ENCODE peak calls at places on chromosomes 13 and 19, in nine cellular contexts. One of them, this sample, is unnamed.

GRCh38 chr13:29583073-29583785 is 12.3 kb downstream of the SLC7A1 start:
- DNase-seq in K562: no peak
- DNase-seq in IMR-90: peak; percentile 76
- DNase-seq in breast epithelium: no peak
- DNase-seq in colonic mucosa: peak; percentile 67
- DNase-seq in pancreas: no peak
- DNase-seq in heart right ventricle: no peak
- DNase-seq in ovary: no peak
- DNase-seq in PC-3: peak; percentile 62
- DNase-seq in this sample: no peak

GRCh38 chr13:53100394-53101063 is 71.9 kb downstream of the OLFM4 start:
- DNase-seq in heart right ventricle: no peak
- DNase-seq in colonic mucosa: peak; percentile 27
- DNase-seq in pancreas: no peak
- DNase-seq in K562: no peak
- DNase-seq in breast epithelium: no peak
- DNase-seq in IMR-90: no peak
- DNase-seq in ovary: no peak
- DNase-seq in PC-3: no peak
- DNase-seq in this sample: no peak

GRCh38 chr19:38213911-38214625 is 10.0 kb downstream of the DPF1 start:
- DNase-seq in K562: no peak
- DNase-seq in IMR-90: peak; percentile 61
- DNase-seq in ovary: no peak
- DNase-seq in colonic mucosa: no peak
- DNase-seq in pancreas: no peak
- DNase-seq in heart right ventricle: no peak
- DNase-seq in PC-3: peak; percentile 18
- DNase-seq in breast epithelium: no peak
- DNase-seq in this sample: no peak

GRCh38 chr19:47663435-47663910 is 49.7 kb upstream of the EHD2 start:
- DNase-seq in K562: no peak
- DNase-seq in IMR-90: peak; percentile 96
- DNase-seq in heart right ventricle: no peak
- DNase-seq in colonic mucosa: no peak
- DNase-seq in pancreas: no peak
- DNase-seq in PC-3: peak; percentile 89
- DNase-seq in ovary: no peak
- DNase-seq in breast epithelium: no peak
- DNase-seq in this sample: no peak

GRCh38 chr13:114174529-114174941 is 4.5 kb upstream of the CFAP97D2 start:
- DNase-seq in breast epithelium: no peak
- DNase-seq in ovary: no peak
- DNase-seq in K562: no peak
- DNase-seq in pancreas: no peak
- DNase-seq in IMR-90: peak; percentile 55
- DNase-seq in colonic mucosa: no peak
- DNase-seq in PC-3: no peak
- DNase-seq in heart right ventricle: no peak
- DNase-seq in this sample: no peak

GRCh38 chr19:16883518-16883917 is 5.3 kb upstream of the F2RL3 start:
- DNase-seq in heart right ventricle: no peak
- DNase-seq in colonic mucosa: no peak
- DNase-seq in ovary: no peak
- DNase-seq in IMR-90: no peak
- DNase-seq in breast epithelium: peak; percentile 54
- DNase-seq in pancreas: no peak
- DNase-seq in K562: no peak
- DNase-seq in PC-3: no peak
- DNase-seq in this sample: no peak

GRCh38 chr19:9934132-9934950 is 2.0 kb downstream of the OLFM2 start:
- DNase-seq in PC-3: peak; percentile 89
- DNase-seq in colonic mucosa: peak; percentile 81
- DNase-seq in breast epithelium: no peak
- DNase-seq in pancreas: peak; percentile 52
- DNase-seq in K562: peak; percentile 87
- DNase-seq in ovary: peak; percentile 85
- DNase-seq in heart right ventricle: peak; percentile 59
- DNase-seq in IMR-90: peak; percentile 69
- DNase-seq in this sample: peak; percentile 63

GRCh38 chr13:44412341-44412935 is 38.8 kb downstream of the SERP2 start:
- DNase-seq in pancreas: no peak
- DNase-seq in IMR-90: no peak
- DNase-seq in colonic mucosa: no peak
- DNase-seq in K562: no peak
- DNase-seq in PC-3: no peak
- DNase-seq in breast epithelium: no peak
- DNase-seq in ovary: no peak
- DNase-seq in heart right ventricle: no peak
- DNase-seq in this sample: no peak

GRCh38 chr19:925912-926594 is at the start of gene ARID3A:
- DNase-seq in ovary: no peak
- DNase-seq in pancreas: peak; percentile 56
- DNase-seq in heart right ventricle: no peak
- DNase-seq in PC-3: no peak
- DNase-seq in IMR-90: no peak
- DNase-seq in breast epithelium: no peak
- DNase-seq in K562: no peak
- DNase-seq in colonic mucosa: peak; percentile 51
- DNase-seq in this sample: no peak

GRCh38 chr13:112953591-112954487 is 15.2 kb upstream of the MCF2L start:
- DNase-seq in K562: no peak
- DNase-seq in heart right ventricle: no peak
- DNase-seq in PC-3: no peak
- DNase-seq in colonic mucosa: no peak
- DNase-seq in IMR-90: no peak
- DNase-seq in breast epithelium: no peak
- DNase-seq in ovary: peak; percentile 9
- DNase-seq in pancreas: no peak
- DNase-seq in this sample: no peak

GRCh38 chr13:20150561-20150960 is 10.3 kb downstream of the GJA3 start:
- DNase-seq in breast epithelium: no peak
- DNase-seq in PC-3: no peak
- DNase-seq in K562: no peak
- DNase-seq in heart right ventricle: no peak
- DNase-seq in pancreas: no peak
- DNase-seq in IMR-90: no peak
- DNase-seq in colonic mucosa: no peak
- DNase-seq in ovary: no peak
- DNase-seq in this sample: no peak

GRCh38 chr19:7701654-7702457 is at the start of gene FCER2:
- DNase-seq in colonic mucosa: no peak
- DNase-seq in ovary: no peak
- DNase-seq in PC-3: no peak
- DNase-seq in IMR-90: no peak
- DNase-seq in breast epithelium: no peak
- DNase-seq in K562: no peak
- DNase-seq in pancreas: no peak
- DNase-seq in heart right ventricle: no peak
- DNase-seq in this sample: no peak

GRCh38 chr13:36914648-36915047 is 5.4 kb downstream of the SMAD9 start:
- DNase-seq in K562: no peak
- DNase-seq in breast epithelium: no peak
- DNase-seq in heart right ventricle: no peak
- DNase-seq in colonic mucosa: no peak
- DNase-seq in IMR-90: no peak
- DNase-seq in pancreas: no peak
- DNase-seq in PC-3: no peak
- DNase-seq in ovary: no peak
- DNase-seq in this sample: no peak

GRCh38 chr19:3606690-3607289 is at the start of gene TBXA2R:
- DNase-seq in breast epithelium: peak; percentile 54
- DNase-seq in ovary: peak; percentile 91
- DNase-seq in PC-3: peak; percentile 59
- DNase-seq in IMR-90: peak; percentile 43
- DNase-seq in K562: peak; percentile 93
- DNase-seq in colonic mucosa: peak; percentile 80
- DNase-seq in pancreas: no peak
- DNase-seq in heart right ventricle: peak; percentile 77
- DNase-seq in this sample: peak; percentile 78

GRCh38 chr13:51959773-51960172 is 51.5 kb downstream of the ATP7B start:
- DNase-seq in PC-3: no peak
- DNase-seq in breast epithelium: no peak
- DNase-seq in ovary: no peak
- DNase-seq in colonic mucosa: peak; percentile 79
- DNase-seq in IMR-90: no peak
- DNase-seq in heart right ventricle: no peak
- DNase-seq in pancreas: no peak
- DNase-seq in K562: peak; percentile 33
- DNase-seq in this sample: no peak

GRCh38 chr19:8423821-8424223 is 10.7 kb downstream of the MARCHF2 start:
- DNase-seq in IMR-90: peak; percentile 97
- DNase-seq in pancreas: peak; percentile 57
- DNase-seq in ovary: peak; percentile 88
- DNase-seq in breast epithelium: peak; percentile 90
- DNase-seq in K562: peak; percentile 78
- DNase-seq in colonic mucosa: peak; percentile 86
- DNase-seq in heart right ventricle: peak; percentile 96
- DNase-seq in PC-3: peak; percentile 96
- DNase-seq in this sample: no peak

GRCh38 chr13:34750078-34750703 is 191.9 kb upstream of the NBEA start:
- DNase-seq in IMR-90: no peak
- DNase-seq in pancreas: peak; percentile 10
- DNase-seq in breast epithelium: no peak
- DNase-seq in colonic mucosa: no peak
- DNase-seq in ovary: peak; percentile 51
- DNase-seq in K562: no peak
- DNase-seq in PC-3: no peak
- DNase-seq in heart right ventricle: peak; percentile 45
- DNase-seq in this sample: no peak

GRCh38 chr13:46571189-46571901 is 18.4 kb downstream of the LRCH1 start:
- DNase-seq in K562: no peak
- DNase-seq in ovary: no peak
- DNase-seq in colonic mucosa: no peak
- DNase-seq in IMR-90: peak; percentile 76
- DNase-seq in PC-3: no peak
- DNase-seq in breast epithelium: no peak
- DNase-seq in heart right ventricle: no peak
- DNase-seq in pancreas: no peak
- DNase-seq in this sample: no peak

GRCh38 chr19:35347171-35347929 is at the start of gene FFAR1:
- DNase-seq in ovary: peak; percentile 15
- DNase-seq in IMR-90: no peak
- DNase-seq in breast epithelium: no peak
- DNase-seq in colonic mucosa: no peak
- DNase-seq in heart right ventricle: no peak
- DNase-seq in PC-3: no peak
- DNase-seq in K562: no peak
- DNase-seq in pancreas: no peak
- DNase-seq in this sample: peak; percentile 47

GRCh38 chr19:45095496-45096413 is 2.8 kb downstream of the PPP1R37 start:
- DNase-seq in colonic mucosa: no peak
- DNase-seq in pancreas: no peak
- DNase-seq in PC-3: no peak
- DNase-seq in ovary: no peak
- DNase-seq in heart right ventricle: no peak
- DNase-seq in K562: no peak
- DNase-seq in IMR-90: no peak
- DNase-seq in breast epithelium: no peak
- DNase-seq in this sample: no peak
- H3K4me1 ChIP-seq in colonic mucosa: peaks cover 12% of the 10 kb centered on the region
- H3K4me1 ChIP-seq in pancreas: peaks cover 41% of the 10 kb centered on the region
- H3K4me1 ChIP-seq in PC-3: peaks cover 36% of the 10 kb centered on the region
- H3K4me1 ChIP-seq in ovary: peaks cover 33% of the 10 kb centered on the region
- H3K4me1 ChIP-seq in heart right ventricle: peaks cover 70% of the 10 kb centered on the region
- H3K4me1 ChIP-seq in K562: peaks cover 84% of the 10 kb centered on the region
- H3K4me1 ChIP-seq in IMR-90: peaks cover 39% of the 10 kb centered on the region
- H3K4me1 ChIP-seq in breast epithelium: peaks cover 21% of the 10 kb centered on the region
- H3K4me1 ChIP-seq in this sample: peaks cover 54% of the 10 kb centered on the region

GRCh38 chr13:73275163-73275562 is 216.4 kb downstream of the KLF5 start:
- DNase-seq in K562: no peak
- DNase-seq in ovary: no peak
- DNase-seq in pancreas: no peak
- DNase-seq in PC-3: no peak
- DNase-seq in heart right ventricle: no peak
- DNase-seq in IMR-90: no peak
- DNase-seq in breast epithelium: no peak
- DNase-seq in colonic mucosa: no peak
- DNase-seq in this sample: no peak
- TF ChIP-seq CTCF in K562: no peak
- TF ChIP-seq CTCF in ovary: no peak
- TF ChIP-seq CTCF in pancreas: no peak
- TF ChIP-seq CTCF in PC-3: no peak
- TF ChIP-seq CTCF in heart right ventricle: no peak
- TF ChIP-seq CTCF in IMR-90: no peak
- TF ChIP-seq CTCF in breast epithelium: no peak
- TF ChIP-seq CTCF in colonic mucosa: no peak
- TF ChIP-seq CTCF in this sample: no peak

DNA sequence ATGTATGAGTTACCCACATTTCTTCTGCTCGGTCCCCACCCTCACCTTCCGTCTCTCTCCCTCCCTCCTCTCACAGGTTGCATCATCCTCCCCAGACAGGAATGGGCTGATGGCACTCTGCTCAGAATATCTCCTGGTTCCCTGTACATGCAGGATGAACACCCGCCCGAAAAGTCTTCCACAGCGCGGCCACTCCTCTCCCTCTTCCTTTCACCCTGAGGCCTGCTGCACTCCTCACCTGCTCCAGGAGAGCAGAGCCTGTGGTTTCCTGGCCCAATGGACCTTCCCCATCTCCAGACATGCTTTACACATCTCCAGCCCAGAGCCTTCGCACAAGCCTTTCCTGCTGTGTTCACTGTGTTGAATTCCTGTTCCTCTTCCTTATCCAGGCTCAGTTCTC is 40.9 kb downstream of the GSX1 start:
- DNase-seq in IMR-90: no peak
- DNase-seq in ovary: no peak
- DNase-seq in colonic mucosa: no peak
- DNase-seq in PC-3: no peak
- DNase-seq in breast epithelium: no peak
- DNase-seq in pancreas: no peak
- DNase-seq in K562: no peak
- DNase-seq in heart right ventricle: no peak
- DNase-seq in this sample: no peak
- H3K4me3 ChIP-seq in IMR-90: no peak overlapping the region
- H3K4me3 ChIP-seq in ovary: no peak overlapping the region
- H3K4me3 ChIP-seq in colonic mucosa: no peak overlapping the region
- H3K4me3 ChIP-seq in PC-3: no peak overlapping the region
- H3K4me3 ChIP-seq in breast epithelium: no peak overlapping the region
- H3K4me3 ChIP-seq in pancreas: no peak overlapping the region
- H3K4me3 ChIP-seq in K562: no peak overlapping the region
- H3K4me3 ChIP-seq in heart right ventricle: no peak overlapping the region
- H3K4me3 ChIP-seq in this sample: no peak overlapping the region

DNA sequence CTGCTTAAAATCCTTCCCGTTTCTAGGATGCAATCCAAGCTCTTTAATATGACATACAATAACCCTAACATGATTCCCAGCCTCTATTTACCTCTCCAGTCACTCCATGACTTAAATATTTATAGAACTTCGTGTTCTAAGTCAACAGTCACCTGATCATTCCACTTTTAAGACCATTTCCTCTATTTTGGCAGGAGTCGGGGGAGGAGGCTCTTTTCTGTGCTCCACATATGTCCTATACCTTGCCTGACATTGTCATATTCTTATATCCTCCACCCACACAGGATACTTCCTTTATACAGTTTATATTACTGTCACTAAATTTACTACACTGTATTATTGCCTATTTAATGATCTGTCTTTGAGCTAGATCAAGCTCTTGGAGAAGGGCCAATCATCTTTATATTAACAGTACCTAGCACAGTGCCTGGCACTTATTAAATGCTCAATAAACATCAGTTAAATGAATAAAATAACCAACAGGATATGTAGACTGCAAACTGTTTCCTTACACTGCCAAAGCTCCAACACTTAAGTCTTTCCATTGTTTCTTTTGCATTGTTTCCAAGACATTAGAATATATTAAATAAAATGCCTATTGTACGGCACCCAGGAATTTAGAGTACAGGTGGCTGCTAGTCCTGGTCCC is 2.7 kb downstream of the ARGLU1 start:
- DNase-seq in breast epithelium: no peak
- DNase-seq in IMR-90: no peak
- DNase-seq in ovary: no peak
- DNase-seq in PC-3: no peak
- DNase-seq in heart right ventricle: no peak
- DNase-seq in colonic mucosa: no peak
- DNase-seq in pancreas: no peak
- DNase-seq in K562: no peak
- DNase-seq in this sample: no peak
- H3K4me1 ChIP-seq in breast epithelium: no peaks in the 10 kb centered on the region
- H3K4me1 ChIP-seq in IMR-90: peaks cover 18% of the 10 kb centered on the region
- H3K4me1 ChIP-seq in ovary: peaks cover 14% of the 10 kb centered on the region
- H3K4me1 ChIP-seq in PC-3: peaks cover 20% of the 10 kb centered on the region
- H3K4me1 ChIP-seq in heart right ventricle: peaks cover 49% of the 10 kb centered on the region
- H3K4me1 ChIP-seq in colonic mucosa: peaks cover 9% of the 10 kb centered on the region
- H3K4me1 ChIP-seq in pancreas: peaks cover 48% of the 10 kb centered on the region
- H3K4me1 ChIP-seq in K562: no peaks in the 10 kb centered on the region
- H3K4me1 ChIP-seq in this sample: peaks cover 52% of the 10 kb centered on the region

This sample was measured in CD8-positive, alpha-beta T cell.